ENCODE peak calls at places on chromosomes 4 and X, in six cellular contexts. O is prostate gland, V is fibroblast of the aortic adventitia, P is fibroblast of pulmonary artery, C is GM13976, I is GM13977. E is an unnamed sample.

GRCh38 chr4:76753814-76754213 is 144.1 kb downstream of the SOWAHB start:
- DNase-seq in I (no peak), C (no peak), V (peak; percentile 77), P (peak; percentile 87), O (no peak), E (peak; percentile 96)

GRCh38 chr4:81032805-81033684 is 2.5 kb downstream of the BMP3 start:
- DNase-seq in I (no peak), C (no peak), O (no peak), P (no peak), V (no peak), E (no peak)

GRCh38 chrX:103919336-103919682 is 43.1 kb upstream of the TMSB15B start:
- DNase-seq in O (no peak), P (peak; percentile 43), C (peak; percentile 14), V (peak; percentile 54), I (no peak), E (peak; percentile 43)

GRCh38 chr4:73593631-73594241 is 26.5 kb downstream of the RASSF6 start:
- DNase-seq in I (no peak), O (no peak), P (peak; percentile 70), V (peak; percentile 66), C (no peak), E (peak; percentile 16)

GRCh38 chr4:83110970-83111369 is 3.6 kb downstream of the PLAC8 start:
- DNase-seq in P (no peak), C (no peak), I (no peak), V (no peak), O (no peak), E (no peak)

GRCh38 chr4:98222306-98222705 is 38.9 kb upstream of the RAP1GDS1 start:
- DNase-seq in C (no peak), P (no peak), V (peak; percentile 40), I (no peak), O (no peak), E (no peak)

GRCh38 chr4:140037353-140038030 is 116.5 kb downstream of the MAML3 start:
- DNase-seq in P (peak; percentile 84), C (no peak), I (no peak), V (peak; percentile 76), O (no peak), E (peak; percentile 79)

GRCh38 chr4:111773858-111774257 is 371.4 kb upstream of the FAM241A start:
- DNase-seq in I (no peak), C (no peak), O (no peak), V (no peak), P (no peak), E (peak; percentile 66)

GRCh38 chr4:100420571-100420970 is 97.3 kb downstream of the EMCN start:
- DNase-seq in P (no peak), O (no peak), I (no peak), C (no peak), V (peak; percentile 67), E (peak; percentile 5)

GRCh38 chrX:53458082-53458481 is 23.9 kb upstream of the HSD17B10 start:
- DNase-seq in O (no peak), P (peak; percentile 21), C (no peak), I (no peak), V (peak; percentile 37), E (no peak)
- TF ChIP-seq CTCF in O (no peak), P (peak; percentile 27), C (no peak), I (no peak), V (peak; percentile 33), E (peak; percentile 42)

GRCh38 chrX:40299028-40299479 is 201.3 kb upstream of the BCOR start:
- DNase-seq in V (peak; percentile 21), O (no peak), I (no peak), C (no peak), P (peak; percentile 9), E (peak; percentile 9)
- TF ChIP-seq CTCF in V (peak; percentile 29), O (no peak), I (peak; percentile 7), C (no peak), P (peak; percentile 20), E (peak; percentile 45)

GRCh38 chr4:110508827-110509446 is 33.0 kb downstream of the ENPEP start:
- DNase-seq in C (peak; percentile 42), V (peak; percentile 68), P (peak; percentile 65), O (no peak), I (no peak), E (peak; percentile 46)
- TF ChIP-seq CTCF in C (peak; percentile 35), V (peak; percentile 53), P (peak; percentile 52), O (peak; percentile 7), I (peak; percentile 66), E (peak; percentile 70)

GRCh38 chr4:158254328-158254727 is 44.0 kb downstream of the TMEM144 start:
- DNase-seq in I (no peak), O (no peak), P (no peak), V (no peak), C (no peak), E (no peak)

GRCh38 chr4:158255727-158256324 is 45.5 kb downstream of the TMEM144 start:
- DNase-seq in O (peak; percentile 9), C (no peak), P (peak; percentile 75), V (peak; percentile 84), I (peak; percentile 9), E (peak; percentile 61)

GRCh38 chr4:158261480-158261879 is 51.2 kb downstream of the TMEM144 start:
- DNase-seq in V (no peak), C (no peak), O (no peak), P (no peak), I (no peak), E (no peak)

GRCh38 chr4:158259955-158260575 is 49.8 kb downstream of the TMEM144 start:
- DNase-seq in I (no peak), P (peak; percentile 67), C (no peak), O (no peak), V (peak; percentile 77), E (peak; percentile 18)
- TF ChIP-seq CTCF in I (peak; percentile 42), P (peak; percentile 32), C (no peak), O (peak; percentile 34), V (peak; percentile 24), E (peak; percentile 56)

GRCh38 chr4:145951931-145952330 is 13.3 kb upstream of the ZNF827 start:
- DNase-seq in I (no peak), C (no peak), P (peak; percentile 73), O (no peak), V (peak; percentile 15), E (no peak)
- TF ChIP-seq CTCF in I (no peak), C (no peak), P (no peak), O (no peak), V (no peak), E (no peak)

GRCh38 chrX:134144231-134144630 is 92.8 kb upstream of the CCDC160 start:
- DNase-seq in P (peak; percentile 11), C (peak; percentile 29), O (no peak), V (peak; percentile 1), I (peak; percentile 14), E (no peak)
- TF ChIP-seq CTCF in P (peak; percentile 44), C (peak; percentile 41), O (no peak), V (peak; percentile 22), I (peak; percentile 61), E (peak; percentile 28)

GRCh38 chrX:120299928-120300327 is 11.3 kb downstream of the TMEM255A start:
- DNase-seq in V (no peak), O (no peak), C (no peak), I (no peak), P (no peak), E (no peak)
- TF ChIP-seq CTCF in V (no peak), O (peak; percentile 7), C (no peak), I (no peak), P (no peak), E (no peak)

GRCh38 chrX:154802838-154803410 is 2.4 kb downstream of the MPP1 start:
- DNase-seq in O (no peak), V (no peak), C (no peak), I (no peak), P (no peak), E (no peak)

GRCh38 chrX:154806837-154807501 is 1.7 kb upstream of the MPP1 start:
- DNase-seq in C (no peak), V (no peak), I (no peak), O (no peak), P (no peak), E (no peak)

GRCh38 chrX:154805696-154806091 is 409 bp upstream of the MPP1 start:
- DNase-seq in O (no peak), V (peak; percentile 54), P (peak; percentile 44), C (no peak), I (no peak), E (peak; percentile 55)

GRCh38 chrX:154804564-154804956 is 725 bp downstream of the MPP1 start:
- DNase-seq in C (no peak), V (no peak), O (no peak), I (no peak), P (no peak), E (no peak)

GRCh38 chrX:154804957-154805695 is at the start of gene MPP1:
- DNase-seq in O (peak; percentile 56), I (peak; percentile 88), C (peak; percentile 90), V (peak; percentile 68), P (peak; percentile 80), E (peak; percentile 60)
- TF ChIP-seq CTCF in O (no peak), I (no peak), C (no peak), V (no peak), P (no peak), E (no peak)

GRCh38 chrX:131783555-131784338 is 239.4 kb upstream of the STK26 start:
- DNase-seq in C (no peak), O (no peak), I (no peak), P (no peak), V (peak; percentile 97), E (no peak)
- TF ChIP-seq CTCF in C (peak; percentile 32), O (no peak), I (peak; percentile 62), P (no peak), V (peak; percentile 50), E (no peak)

E was measured in AG10803.